ENCODE peak calls at places on chromosomes 12 and 14, in seven cellular contexts. One of them, this sample, is unnamed.

GRCh38 chr12:4320859-4321701 is at the start of gene TIGAR:
- DNase-seq in T follicular helper cell: peak
- DNase-seq in kidney: peak
- DNase-seq in stimulated activated CD4-positive, alpha-beta T cell treated with anti-CD3 and anti-CD28 coated beads, Interleukin-15, amount 100 ng/mL, for 1 hour: peak
- DNase-seq in EL: peak
- DNase-seq in SW 1271: peak
- DNase-seq in MV-4-11: peak
- DNase-seq in this sample: peak

GRCh38 chr14:79842270-79842669 is 369.0 kb downstream of the DIO2 start:
- DNase-seq in EL: peak
- DNase-seq in T follicular helper cell: no peak
- DNase-seq in stimulated activated CD4-positive, alpha-beta T cell treated with anti-CD3 and anti-CD28 coated beads, Interleukin-15, amount 100 ng/mL, for 1 hour: no peak
- DNase-seq in MV-4-11: no peak
- DNase-seq in kidney: no peak
- DNase-seq in SW 1271: no peak
- DNase-seq in this sample: peak

GRCh38 chr12:10368206-10369171 is 21.4 kb downstream of the KLRK1 start:
- DNase-seq in T follicular helper cell: no peak
- DNase-seq in MV-4-11: peak
- DNase-seq in kidney: no peak
- DNase-seq in SW 1271: no peak
- DNase-seq in EL: no peak
- DNase-seq in stimulated activated CD4-positive, alpha-beta T cell treated with anti-CD3 and anti-CD28 coated beads, Interleukin-15, amount 100 ng/mL, for 1 hour: no peak
- DNase-seq in this sample: no peak

GRCh38 chr14:41629876-41630275 is 23.2 kb downstream of the LRFN5 start:
- DNase-seq in T follicular helper cell: no peak
- DNase-seq in stimulated activated CD4-positive, alpha-beta T cell treated with anti-CD3 and anti-CD28 coated beads, Interleukin-15, amount 100 ng/mL, for 1 hour: no peak
- DNase-seq in SW 1271: no peak
- DNase-seq in MV-4-11: no peak
- DNase-seq in EL: no peak
- DNase-seq in kidney: no peak
- DNase-seq in this sample: no peak

GRCh38 chr14:37708481-37708880 is 113.1 kb downstream of the TTC6 start:
- DNase-seq in T follicular helper cell: no peak
- DNase-seq in SW 1271: no peak
- DNase-seq in kidney: no peak
- DNase-seq in EL: peak
- DNase-seq in MV-4-11: no peak
- DNase-seq in stimulated activated CD4-positive, alpha-beta T cell treated with anti-CD3 and anti-CD28 coated beads, Interleukin-15, amount 100 ng/mL, for 1 hour: no peak
- DNase-seq in this sample: no peak

GRCh38 chr14:105500036-105500725 is 9.1 kb downstream of the TEDC1 start:
- DNase-seq in kidney: peak
- DNase-seq in T follicular helper cell: no peak
- DNase-seq in MV-4-11: no peak
- DNase-seq in SW 1271: no peak
- DNase-seq in stimulated activated CD4-positive, alpha-beta T cell treated with anti-CD3 and anti-CD28 coated beads, Interleukin-15, amount 100 ng/mL, for 1 hour: no peak
- DNase-seq in EL: no peak
- DNase-seq in this sample: no peak

GRCh38 chr12:70576341-70577282 is 60.6 kb downstream of the PTPRB start:
- DNase-seq in stimulated activated CD4-positive, alpha-beta T cell treated with anti-CD3 and anti-CD28 coated beads, Interleukin-15, amount 100 ng/mL, for 1 hour: no peak
- DNase-seq in MV-4-11: peak
- DNase-seq in kidney: no peak
- DNase-seq in T follicular helper cell: no peak
- DNase-seq in SW 1271: peak
- DNase-seq in EL: peak
- DNase-seq in this sample: peak

GRCh38 chr12:60230103-60230502 is 634.3 kb downstream of the SLC16A7 start:
- DNase-seq in MV-4-11: no peak
- DNase-seq in stimulated activated CD4-positive, alpha-beta T cell treated with anti-CD3 and anti-CD28 coated beads, Interleukin-15, amount 100 ng/mL, for 1 hour: no peak
- DNase-seq in SW 1271: no peak
- DNase-seq in EL: peak
- DNase-seq in T follicular helper cell: no peak
- DNase-seq in kidney: no peak
- DNase-seq in this sample: no peak

GRCh38 chr12:100706029-100706428 is 88.5 kb upstream of the ANO4 start:
- DNase-seq in stimulated activated CD4-positive, alpha-beta T cell treated with anti-CD3 and anti-CD28 coated beads, Interleukin-15, amount 100 ng/mL, for 1 hour: no peak
- DNase-seq in SW 1271: peak
- DNase-seq in EL: peak
- DNase-seq in kidney: no peak
- DNase-seq in T follicular helper cell: no peak
- DNase-seq in MV-4-11: no peak
- DNase-seq in this sample: peak

GRCh38 chr14:20799955-20800544 is 2.6 kb downstream of the RNASE1 start:
- DNase-seq in EL: no peak
- DNase-seq in stimulated activated CD4-positive, alpha-beta T cell treated with anti-CD3 and anti-CD28 coated beads, Interleukin-15, amount 100 ng/mL, for 1 hour: no peak
- DNase-seq in kidney: no peak
- DNase-seq in SW 1271: no peak
- DNase-seq in T follicular helper cell: no peak
- DNase-seq in MV-4-11: peak
- DNase-seq in this sample: no peak

GRCh38 chr12:116880817-116881324 is 370 bp downstream of the HRK start:
- DNase-seq in EL: peak
- DNase-seq in T follicular helper cell: no peak
- DNase-seq in MV-4-11: no peak
- DNase-seq in SW 1271: peak
- DNase-seq in kidney: peak
- DNase-seq in stimulated activated CD4-positive, alpha-beta T cell treated with anti-CD3 and anti-CD28 coated beads, Interleukin-15, amount 100 ng/mL, for 1 hour: no peak
- DNase-seq in this sample: peak

This sample was measured in NCI-H226.